ENCODE peak calls at places on chromosomes 16 and 17, in nine cellular contexts. P, E, X, W, J, A, G, Z and R are unnamed samples.

GRCh38 chr17:19933221-19933620 is 44.4 kb downstream of the AKAP10 start:
- DNase-seq in P (no peak), E (no peak), X (no peak), W (no peak), J (no peak), A (no peak), G (no peak), Z (no peak), R (no peak)

GRCh38 chr16:15876503-15876902 is 11.9 kb downstream of the CEP20 start:
- DNase-seq in P (no peak), E (no peak), X (no peak), W (no peak), J (no peak), A (no peak), G (no peak), Z (no peak), R (no peak)

GRCh38 chr16:85028638-85029412 is 1.2 kb downstream of the KIAA0513 start:
- DNase-seq in P (no peak), E (peak), X (peak), W (no peak), J (peak), A (peak), G (peak), Z (peak), R (no peak)

GRCh38 chr17:80805032-80805751 is 186.4 kb upstream of the CHMP6 start:
- DNase-seq in P (no peak), E (no peak), X (no peak), W (no peak), J (no peak), A (no peak), G (peak), Z (peak), R (no peak)

GRCh38 chr16:69772560-69773254 is 10.6 kb downstream of the WWP2 start:
- DNase-seq in P (no peak), E (peak), X (peak), W (no peak), J (no peak), A (no peak), G (no peak), Z (no peak), R (no peak)

GRCh38 chr16:20868890-20869289 is 31.3 kb downstream of the DCUN1D3 start:
- DNase-seq in P (peak), E (peak), X (peak), W (no peak), J (peak), A (no peak), G (peak), Z (peak), R (peak)

GRCh38 chr17:81815646-81815985 is 11.7 kb downstream of the GCGR start:
- DNase-seq in P (no peak), E (no peak), X (no peak), W (no peak), J (no peak), A (no peak), G (no peak), Z (peak), R (no peak)

GRCh38 chr17:40071720-40072480 is 9.1 kb downstream of the THRA start:
- DNase-seq in P (peak), E (peak), X (peak), W (no peak), J (peak), A (peak), G (peak), Z (peak), R (no peak)

GRCh38 chr17:63116967-63117366 is 150.9 kb downstream of the TANC2 start:
- DNase-seq in P (no peak), E (peak), X (peak), W (no peak), J (peak), A (no peak), G (no peak), Z (peak), R (peak)

GRCh38 chr17:352421-353212 is at the start of gene RPH3AL:
- DNase-seq in P (peak), E (peak), X (no peak), W (no peak), J (peak), A (peak), G (peak), Z (peak), R (no peak)

GRCh38 chr16:4159726-4160125 is 43.5 kb upstream of the ADCY9 start:
- DNase-seq in P (no peak), E (peak), X (no peak), W (no peak), J (no peak), A (no peak), G (no peak), Z (no peak), R (no peak)

GRCh38 chr16:528111-529011 is 849 bp downstream of the CAPN15 start:
- DNase-seq in P (peak), E (peak), X (peak), W (no peak), J (peak), A (no peak), G (peak), Z (no peak), R (peak)

GRCh38 chr16:86808863-86809444 is 230.6 kb downstream of the FOXL1 start:
- DNase-seq in P (no peak), E (no peak), X (no peak), W (no peak), J (no peak), A (no peak), G (no peak), Z (no peak), R (no peak)

GRCh38 chr16:64116151-64116550 is 1005.7 kb downstream of the CDH11 start:
- DNase-seq in P (no peak), E (no peak), X (no peak), W (no peak), J (no peak), A (no peak), G (no peak), Z (no peak), R (no peak)

GRCh38 chr17:10088444-10088843 is 110.0 kb downstream of the GAS7 start:
- DNase-seq in P (no peak), E (no peak), X (no peak), W (no peak), J (no peak), A (no peak), G (peak), Z (no peak), R (no peak)

GRCh38 chr17:41801374-41802062 is 10.2 kb downstream of the P3H4 start:
- DNase-seq in P (peak), E (peak), X (peak), W (no peak), J (peak), A (peak), G (peak), Z (peak), R (peak)

GRCh38 chr17:41813699-41814124 is 908 bp downstream of the FKBP10 start:
- DNase-seq in P (no peak), E (no peak), X (no peak), W (no peak), J (no peak), A (no peak), G (no peak), Z (no peak), R (no peak)

GRCh38 chr17:10357768-10358167 is 15.0 kb downstream of the MYH13 start:
- DNase-seq in P (no peak), E (no peak), X (no peak), W (no peak), J (peak), A (no peak), G (no peak), Z (no peak), R (no peak)

GRCh38 chr17:50765454-50766221 is 1.7 kb downstream of the ANKRD40CL start:
- DNase-seq in P (no peak), E (no peak), X (no peak), W (no peak), J (peak), A (no peak), G (no peak), Z (no peak), R (no peak)

GRCh38 chr16:4098496-4098895 is 17.7 kb downstream of the ADCY9 start:
- DNase-seq in P (no peak), E (no peak), X (no peak), W (no peak), J (no peak), A (no peak), G (no peak), Z (no peak), R (no peak)

GRCh38 chr16:78689031-78689430 is 589.6 kb downstream of the WWOX start:
- DNase-seq in P (no peak), E (no peak), X (peak), W (no peak), J (no peak), A (no peak), G (no peak), Z (no peak), R (no peak)

GRCh38 chr16:57380671-57381462 is 8.6 kb downstream of the CX3CL1 start:
- DNase-seq in P (no peak), E (no peak), X (no peak), W (no peak), J (peak), A (peak), G (peak), Z (no peak), R (no peak)

GRCh38 chr16:31456988-31457360 is 2.3 kb upstream of the ARMC5 start:
- DNase-seq in P (no peak), E (no peak), X (no peak), W (no peak), J (peak), A (no peak), G (no peak), Z (peak), R (no peak)

GRCh38 chr16:26569793-26570192 is 496.9 kb upstream of the C16orf82 start:
- DNase-seq in P (no peak), E (no peak), X (no peak), W (no peak), J (no peak), A (no peak), G (no peak), Z (no peak), R (no peak)

GRCh38 chr16:30053376-30054015 is 12.1 kb upstream of the ALDOA start:
- DNase-seq in P (no peak), E (peak), X (peak), W (no peak), J (no peak), A (no peak), G (no peak), Z (no peak), R (no peak)

GRCh38 chr17:7851438-7852261 is 3.2 kb upstream of the TMEM88 start:
- DNase-seq in P (peak), E (peak), X (peak), W (no peak), J (peak), A (peak), G (peak), Z (peak), R (no peak)

GRCh38 chr17:41651625-41652460 is 27.5 kb upstream of the KRT17 start:
- DNase-seq in P (peak), E (peak), X (no peak), W (no peak), J (peak), A (peak), G (no peak), Z (peak), R (no peak)

GRCh38 chr17:17153709-17154108 is 52.4 kb downstream of the PLD6 start:
- DNase-seq in P (no peak), E (no peak), X (no peak), W (no peak), J (no peak), A (no peak), G (no peak), Z (no peak), R (no peak)

GRCh38 chr17:17153071-17153470 is 53.1 kb downstream of the PLD6 start:
- DNase-seq in P (no peak), E (no peak), X (no peak), W (no peak), J (no peak), A (no peak), G (no peak), Z (no peak), R (no peak)

GRCh38 chr17:17151962-17152361 is 54.2 kb downstream of the PLD6 start:
- DNase-seq in P (peak), E (peak), X (peak), W (peak), J (peak), A (peak), G (peak), Z (peak), R (peak)

GRCh38 chr17:17151541-17151940 is 54.6 kb downstream of the PLD6 start:
- DNase-seq in P (no peak), E (peak), X (peak), W (peak), J (no peak), A (no peak), G (no peak), Z (no peak), R (no peak)

GRCh38 chr17:17152385-17152784 is 53.7 kb downstream of the PLD6 start:
- DNase-seq in P (peak), E (peak), X (no peak), W (no peak), J (no peak), A (no peak), G (no peak), Z (no peak), R (no peak)
- H3K4me3 ChIP-seq in P (no peak), E (no peak), X (no peak), W (no peak), J (no peak), A (no peak), G (no peak), Z (no peak), R (no peak)

GRCh38 chr16:73011926-73012325 is 36.0 kb downstream of the ZFHX3 start:
- DNase-seq in P (no peak), E (no peak), X (no peak), W (no peak), J (no peak), A (no peak), G (peak), Z (no peak), R (no peak)
- TF ChIP-seq CTCF in P (no peak), E (no peak), X (no peak), W (no peak), J (no peak), A (no peak), G (no peak), Z (no peak), R (no peak)

DNA sequence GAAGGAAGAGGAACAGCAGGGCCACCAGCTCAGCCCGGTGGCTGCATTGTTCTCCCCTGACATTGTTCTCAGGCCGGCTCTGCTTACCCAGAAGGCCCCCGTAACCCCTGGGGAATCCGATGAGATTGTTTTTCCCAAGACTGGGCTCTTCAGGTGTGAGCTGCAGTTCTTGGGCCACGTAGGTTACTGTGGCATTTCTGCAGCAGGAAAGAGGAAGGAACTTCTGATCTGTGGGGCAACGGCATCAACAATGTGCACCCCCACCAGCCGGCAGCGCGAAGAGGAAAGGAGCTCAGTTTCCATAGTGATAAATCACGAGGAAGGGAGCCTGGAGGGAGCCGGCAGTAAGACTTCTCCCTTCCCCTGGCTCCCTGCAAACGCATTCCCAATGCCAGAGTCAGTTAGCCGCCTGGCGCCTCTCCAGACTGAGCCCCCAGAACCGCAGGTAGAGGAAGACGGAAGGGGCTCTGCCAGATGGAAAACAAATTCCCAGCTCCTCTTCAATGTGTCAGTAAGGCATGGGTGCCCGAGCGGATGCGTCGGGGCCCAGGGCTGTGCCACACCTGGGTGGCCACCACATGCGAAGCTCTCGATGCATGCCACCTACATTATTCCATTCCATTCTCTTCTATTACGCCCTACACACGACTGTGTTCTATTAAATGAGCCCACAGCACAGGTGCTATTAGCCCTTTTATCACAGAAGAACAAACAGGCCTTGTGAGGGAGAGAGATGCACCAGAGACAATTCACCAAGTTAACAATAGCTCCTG is 21.5 kb upstream of the PECAM1 start:
- DNase-seq in P (peak), E (peak), X (peak), W (no peak), J (no peak), A (no peak), G (peak), Z (peak), R (no peak)
- H3K4me3 ChIP-seq in P (no peak), E (no peak), X (no peak), W (no peak), J (no peak), A (no peak), G (no peak), Z (peak), R (peak)

GRCh38 chr17:68453991-68454665 is 3.2 kb downstream of the WIPI1 start:
- DNase-seq in P (no peak), E (no peak), X (no peak), W (no peak), J (no peak), A (no peak), G (no peak), Z (no peak), R (no peak)

GRCh38 chr17:68457539-68458259 is 403 bp upstream of the WIPI1 start:
- DNase-seq in P (peak), E (peak), X (peak), W (peak), J (peak), A (peak), G (peak), Z (peak), R (peak)

GRCh38 chr17:68456529-68457167 is 648 bp downstream of the WIPI1 start:
- DNase-seq in P (peak), E (peak), X (peak), W (peak), J (peak), A (peak), G (peak), Z (peak), R (peak)

GRCh38 chr17:68457168-68457538 is at the start of gene WIPI1:
- DNase-seq in P (peak), E (no peak), X (peak), W (no peak), J (no peak), A (peak), G (peak), Z (peak), R (no peak)

DNA sequence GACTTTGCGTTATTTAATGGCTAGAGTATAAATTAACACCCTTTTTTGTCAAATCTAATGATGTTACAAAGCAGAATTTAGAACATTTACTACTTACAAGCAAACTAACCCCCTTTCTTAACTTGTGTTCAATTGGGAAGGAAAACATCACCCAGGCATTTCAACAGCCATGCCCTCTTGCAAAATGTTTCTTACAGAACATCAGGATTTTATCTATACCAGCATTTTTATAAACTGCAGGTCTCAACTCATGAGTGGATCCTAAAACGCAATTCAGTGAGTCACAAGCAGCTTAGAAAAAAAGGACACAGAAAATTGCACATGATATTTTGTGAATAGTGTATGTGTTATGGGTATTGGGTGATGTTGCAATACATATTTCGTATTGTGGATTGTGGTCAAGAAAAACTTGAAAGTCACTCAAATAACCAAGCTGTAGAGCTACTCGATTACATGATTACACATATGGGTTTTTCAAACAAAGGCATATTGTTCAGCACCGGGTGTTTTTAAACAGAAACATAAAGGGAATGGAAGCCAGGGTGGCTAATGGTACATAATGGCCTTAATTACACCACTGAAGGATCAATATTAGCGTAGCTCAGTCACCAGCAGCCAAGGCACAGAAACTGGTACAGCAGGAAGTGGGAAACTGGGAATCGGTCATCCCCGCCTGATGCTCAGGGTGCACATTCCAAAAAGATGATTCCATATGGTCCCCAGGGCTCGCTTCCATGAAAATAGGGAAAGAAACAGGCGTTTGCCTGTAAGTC is 1.4 kb downstream of the WIPI1 start:
- DNase-seq in P (no peak), E (peak), X (peak), W (peak), J (peak), A (peak), G (no peak), Z (no peak), R (peak)
- TF ChIP-seq CTCF in P (no peak), E (no peak), X (no peak), W (no peak), J (no peak), A (no peak), G (no peak), Z (no peak), R (no peak)

GRCh38 chr16:1793578-1794220 is at the start of gene IGFALS:
- DNase-seq in P (no peak), E (no peak), X (no peak), W (no peak), J (peak), A (no peak), G (no peak), Z (peak), R (no peak)

GRCh38 chr16:1791943-1792812 is 1.3 kb downstream of the IGFALS start:
- DNase-seq in P (no peak), E (no peak), X (no peak), W (no peak), J (no peak), A (no peak), G (no peak), Z (peak), R (no peak)

GRCh38 chr16:1791256-1791942 is 2.1 kb downstream of the IGFALS start:
- DNase-seq in P (no peak), E (no peak), X (no peak), W (no peak), J (no peak), A (no peak), G (no peak), Z (peak), R (no peak)

GRCh38 chr16:1794221-1794871 is 841 bp upstream of the IGFALS start:
- DNase-seq in P (no peak), E (no peak), X (no peak), W (no peak), J (peak), A (no peak), G (no peak), Z (peak), R (no peak)

DNA sequence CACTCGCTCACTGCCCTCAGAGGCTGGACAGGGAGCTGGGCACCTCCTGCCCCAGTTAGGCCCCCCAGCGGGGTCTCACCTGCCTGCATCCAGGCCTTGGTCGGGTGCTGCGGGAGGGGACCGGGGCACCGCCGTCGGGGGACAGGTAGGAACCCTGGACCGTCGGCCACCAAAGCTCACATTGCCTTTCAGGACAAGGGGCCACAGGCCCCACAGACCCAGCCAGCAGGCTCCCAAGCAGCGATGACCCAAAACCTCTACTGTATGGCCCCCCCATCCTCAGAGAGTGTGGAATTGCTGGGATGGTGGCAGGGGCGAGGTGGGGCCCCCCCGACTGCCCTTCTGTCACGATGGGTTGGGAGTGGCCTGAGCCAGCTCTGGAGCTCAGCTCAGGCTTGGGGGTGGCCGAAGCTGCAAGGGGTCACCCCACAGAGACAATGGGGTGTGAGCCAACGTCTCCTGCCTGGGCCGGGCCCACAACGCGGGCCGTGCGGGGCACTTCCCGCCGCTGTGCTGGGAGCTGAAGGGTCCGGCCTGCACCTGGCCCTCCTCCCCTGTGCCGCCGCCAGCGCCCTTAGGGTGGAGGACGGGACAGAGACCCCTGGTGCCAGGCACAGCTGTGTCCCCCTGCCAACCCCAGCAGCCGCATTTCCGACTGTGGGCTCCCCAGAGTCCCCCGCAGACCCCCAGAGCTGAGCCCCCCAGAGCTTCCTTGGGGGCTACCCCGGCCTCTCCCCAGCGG is 498 bp downstream of the IGFALS start:
- DNase-seq in P (no peak), E (no peak), X (no peak), W (no peak), J (no peak), A (no peak), G (no peak), Z (peak), R (no peak)
- H3K4me3 ChIP-seq in P (no peak), E (no peak), X (no peak), W (no peak), J (peak), A (no peak), G (no peak), Z (no peak), R (no peak)

GRCh38 chr16:75416904-75417565 is 16.3 kb downstream of the CFDP1 start:
- DNase-seq in P (no peak), E (no peak), X (no peak), W (no peak), J (no peak), A (no peak), G (no peak), Z (no peak), R (no peak)

GRCh38 chr16:75415169-75415908 is 18.0 kb downstream of the CFDP1 start:
- DNase-seq in P (no peak), E (no peak), X (no peak), W (no peak), J (no peak), A (no peak), G (no peak), Z (no peak), R (no peak)

GRCh38 chr16:75413951-75414350 is 19.4 kb downstream of the CFDP1 start:
- DNase-seq in P (no peak), E (no peak), X (no peak), W (no peak), J (no peak), A (no peak), G (no peak), Z (no peak), R (no peak)
- TF ChIP-seq CTCF in P (no peak), E (no peak), X (no peak), W (no peak), J (no peak), A (no peak), G (no peak), Z (no peak), R (no peak)